ENCODE peak calls at places on chromosomes 11 and 22, in nine cellular contexts. A is tibial artery, O is fibroblast of lung, U is K562, F is choroid plexus epithelial cell, T is A549, J is fibroblast of mammary gland, C is neural progenitor cell, X is astrocyte of the spinal cord. Y is an unnamed sample.

GRCh38 chr11:101127699-101128570 is 1.7 kb downstream of the PGR start:
- DNase-seq in F (no peak), A (peak), X (no peak), J (no peak), O (no peak), U (peak), C (peak), T (no peak), Y (peak)

GRCh38 chr22:32233091-32233490 is 22.1 kb downstream of the SLC5A4 start:
- DNase-seq in O (no peak), T (no peak), C (no peak), A (no peak), U (no peak), J (no peak), X (no peak), F (no peak), Y (no peak)

GRCh38 chr11:62694455-62695167 is 5.3 kb upstream of the LRRN4CL start:
- DNase-seq in T (peak), C (peak), J (peak), F (peak), A (peak), U (peak), O (peak), X (peak), Y (no peak)

GRCh38 chr11:72738199-72739141 is 13.7 kb downstream of the ARAP1 start:
- DNase-seq in C (no peak), O (no peak), J (peak), A (no peak), F (no peak), X (no peak), U (peak), T (no peak), Y (no peak)

GRCh38 chr22:50621491-50621880 is 6.5 kb downstream of the ARSA start:
- DNase-seq in X (no peak), O (no peak), J (no peak), T (no peak), F (no peak), C (no peak), A (no peak), U (no peak), Y (no peak)

GRCh38 chr11:17298302-17298701 is 21.8 kb downstream of the NUCB2 start:
- DNase-seq in T (no peak), O (no peak), X (no peak), C (no peak), F (no peak), A (no peak), U (no peak), J (no peak), Y (no peak)

GRCh38 chr11:77517226-77517625 is 43.3 kb upstream of the PAK1 start:
- DNase-seq in F (no peak), A (no peak), X (peak), O (peak), J (no peak), U (no peak), T (no peak), C (no peak), Y (no peak)

GRCh38 chr11:46649180-46649738 is 31.9 kb downstream of the ATG13 start:
- DNase-seq in C (peak), J (peak), O (peak), U (no peak), A (peak), F (peak), X (peak), T (peak), Y (no peak)

GRCh38 chr22:19105867-19106802 is 16.1 kb downstream of the DGCR2 start:
- DNase-seq in F (no peak), O (no peak), T (no peak), X (no peak), A (no peak), U (peak), J (no peak), C (peak), Y (no peak)

GRCh38 chr22:30978304-30978962 is 9.4 kb downstream of the TUG1 start:
- DNase-seq in X (no peak), T (no peak), C (no peak), U (no peak), J (no peak), O (peak), A (no peak), F (no peak), Y (no peak)

GRCh38 chr11:113393501-113393985 is 6.0 kb downstream of the ANKK1 start:
- DNase-seq in F (no peak), X (no peak), C (no peak), U (no peak), J (no peak), T (no peak), A (no peak), O (no peak), Y (no peak)

GRCh38 chr11:65310215-65310614 is 4.5 kb upstream of the CDC42EP2 start:
- DNase-seq in U (no peak), X (peak), A (peak), O (peak), T (no peak), F (peak), J (no peak), C (peak), Y (no peak)

GRCh38 chr22:47022075-47022473 is 259.6 kb downstream of the TBC1D22A start:
- DNase-seq in T (no peak), C (no peak), X (no peak), F (no peak), J (no peak), O (no peak), A (no peak), U (no peak), Y (no peak)

GRCh38 chr11:87769626-87770025 is 405.6 kb downstream of the RAB38 start:
- DNase-seq in A (no peak), O (no peak), C (no peak), X (no peak), J (no peak), U (no peak), F (no peak), T (no peak), Y (no peak)

GRCh38 chr11:116112031-116112935 is 608.1 kb upstream of the CADM1 start:
- DNase-seq in X (no peak), A (no peak), T (no peak), O (no peak), F (no peak), C (no peak), U (no peak), J (no peak), Y (no peak)

GRCh38 chr11:33692013-33692504 is 8.6 kb downstream of the C11orf91 start:
- DNase-seq in O (peak), A (peak), T (peak), C (peak), J (peak), U (no peak), F (peak), X (peak), Y (no peak)

GRCh38 chr11:134535029-134536025 is 123.3 kb upstream of the B3GAT1 start:
- DNase-seq in F (no peak), A (no peak), O (no peak), C (no peak), X (no peak), U (no peak), T (no peak), J (no peak), Y (peak)

GRCh38 chr11:68542617-68543016 is 82.1 kb downstream of the PPP6R3 start:
- DNase-seq in X (peak), F (peak), A (no peak), O (peak), U (no peak), C (no peak), T (no peak), J (peak), Y (no peak)

GRCh38 chr11:2301631-2302272 is at the start of the genes C11orf21 and TSPAN32:
- DNase-seq in U (peak), J (no peak), T (no peak), X (peak), F (peak), C (no peak), A (no peak), O (peak), Y (no peak)

GRCh38 chr11:100546714-100547113 is 140.4 kb upstream of the ARHGAP42 start:
- DNase-seq in T (peak), C (no peak), U (no peak), A (no peak), O (peak), J (peak), X (peak), F (peak), Y (no peak)

GRCh38 chr11:78350646-78351165 is 66.9 kb downstream of the GAB2 start:
- DNase-seq in O (peak), U (no peak), F (peak), C (peak), T (no peak), X (peak), A (no peak), J (peak), Y (no peak)

GRCh38 chr11:46270707-46271106 is 6.8 kb upstream of the CREB3L1 start:
- DNase-seq in A (no peak), X (no peak), C (no peak), T (no peak), J (no peak), F (no peak), U (no peak), O (no peak), Y (no peak)

GRCh38 chr22:41917906-41918791 is 3.3 kb upstream of the SHISA8 start:
- DNase-seq in J (peak), A (peak), O (peak), C (no peak), U (no peak), X (peak), F (peak), T (peak), Y (no peak)

GRCh38 chr11:115920087-115920461 is 415.9 kb upstream of the CADM1 start:
- DNase-seq in X (peak), F (no peak), U (no peak), A (no peak), T (no peak), O (peak), J (no peak), C (no peak), Y (no peak)

GRCh38 chr11:2724653-2725366 is 25.0 kb upstream of the KCNQ1OT1 start:
- DNase-seq in A (no peak), J (peak), F (peak), C (no peak), X (no peak), O (peak), U (no peak), T (no peak), Y (no peak)

GRCh38 chr22:38554281-38554680 is 15.7 kb downstream of the DMC1 start:
- DNase-seq in F (no peak), C (no peak), O (peak), A (no peak), J (peak), T (no peak), U (no peak), X (peak), Y (no peak)

GRCh38 chr11:14125529-14125928 is 163.0 kb downstream of the SPON1 start:
- DNase-seq in T (no peak), F (no peak), J (no peak), C (no peak), A (no peak), U (no peak), O (no peak), X (no peak), Y (no peak)

GRCh38 chr11:10392680-10393079 is 62.4 kb upstream of the AMPD3 start:
- DNase-seq in X (peak), A (no peak), T (no peak), F (no peak), U (no peak), J (peak), C (no peak), O (peak), Y (no peak)

GRCh38 chr11:86523738-86524602 is 148.4 kb downstream of the ME3 start:
- DNase-seq in C (no peak), X (peak), T (peak), J (peak), F (peak), A (peak), U (peak), O (peak), Y (no peak)

GRCh38 chr11:116202922-116203321 is 569.9 kb downstream of the BUD13 start:
- DNase-seq in O (no peak), T (no peak), F (no peak), X (no peak), A (no peak), U (no peak), C (no peak), J (no peak), Y (no peak)

GRCh38 chr22:47862394-47862793 is 1099.9 kb downstream of the TBC1D22A start:
- DNase-seq in X (no peak), J (no peak), A (no peak), F (no peak), U (no peak), T (no peak), O (no peak), C (no peak), Y (no peak)

GRCh38 chr22:36860821-36861659 is at the start of gene NCF4:
- DNase-seq in T (no peak), O (no peak), A (peak), C (no peak), X (no peak), J (no peak), U (no peak), F (no peak), Y (no peak)

GRCh38 chr22:23061471-23062280 is 8.6 kb upstream of the GNAZ start:
- DNase-seq in X (no peak), F (no peak), U (no peak), T (no peak), O (no peak), A (peak), C (no peak), J (no peak), Y (peak)

GRCh38 chr11:7612661-7613393 is 60.5 kb downstream of the CYB5R2 start:
- DNase-seq in F (peak), J (no peak), C (peak), O (peak), U (no peak), T (no peak), A (no peak), X (no peak), Y (no peak)

GRCh38 chr11:117437791-117438130 is 110.1 kb downstream of the CEP164 start:
- DNase-seq in J (no peak), C (no peak), U (no peak), O (no peak), T (no peak), F (no peak), X (no peak), A (no peak), Y (no peak)

GRCh38 chr11:98536023-98536422 is 484.7 kb upstream of the CNTN5 start:
- DNase-seq in O (no peak), T (no peak), X (no peak), U (no peak), J (no peak), C (no peak), A (no peak), F (no peak), Y (no peak)

GRCh38 chr11:2825261-2825885 is 60.2 kb downstream of the CDKN1C start:
- DNase-seq in U (no peak), J (peak), A (peak), C (no peak), F (peak), T (no peak), O (peak), X (peak), Y (no peak)

GRCh38 chr11:19819148-19819547 is 106.5 kb downstream of the NAV2 start:
- DNase-seq in T (no peak), U (no peak), X (no peak), J (no peak), O (no peak), C (no peak), F (no peak), A (no peak), Y (no peak)

GRCh38 chr11:57639321-57640067 is 10.2 kb downstream of the YPEL4 start:
- DNase-seq in X (peak), A (no peak), C (peak), J (peak), F (peak), U (no peak), T (peak), O (peak), Y (peak)

GRCh38 chr11:57638811-57639320 is 10.8 kb downstream of the YPEL4 start:
- DNase-seq in U (no peak), C (peak), J (peak), O (no peak), F (no peak), T (no peak), A (no peak), X (no peak), Y (no peak)

GRCh38 chr11:57641426-57641825 is 8.3 kb downstream of the YPEL4 start:
- DNase-seq in F (peak), X (peak), O (peak), U (peak), J (peak), T (peak), C (peak), A (no peak), Y (no peak)

GRCh38 chr11:57640068-57640800 is 9.5 kb downstream of the YPEL4 start:
- DNase-seq in J (no peak), T (no peak), X (no peak), O (no peak), F (no peak), C (no peak), U (no peak), A (no peak), Y (no peak)

DNA sequence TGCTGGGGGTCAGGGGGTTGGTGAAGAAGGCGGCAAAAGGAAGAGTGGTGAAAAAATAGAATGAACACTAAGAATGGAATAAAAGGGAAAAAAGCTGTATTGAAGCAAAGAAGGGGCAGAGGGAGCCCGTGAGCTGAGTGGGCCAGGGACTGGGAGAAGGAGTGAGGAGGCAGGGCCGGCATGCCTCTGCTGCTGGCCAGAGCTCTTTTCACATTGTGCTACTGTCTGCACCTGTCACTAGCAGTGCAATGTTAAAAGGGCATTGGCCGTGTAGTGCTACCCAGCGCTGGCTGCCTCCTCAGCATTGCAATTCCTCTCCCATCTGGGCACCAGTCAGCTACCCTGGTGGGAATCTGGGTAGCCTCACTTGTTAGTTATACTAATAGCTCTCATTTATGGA is 8.7 kb downstream of the YPEL4 start:
- DNase-seq in X (no peak), U (peak), O (no peak), F (peak), C (peak), A (no peak), J (peak), T (peak), Y (no peak)
- TF ChIP-seq CTCF in X (peak), U (peak), O (peak), F (peak), C (peak), A (no peak), J (peak), T (no peak), Y (peak)

GRCh38 chr11:92340839-92341238 is 116.2 kb downstream of the FAT3 start:
- DNase-seq in A (no peak), F (peak), O (no peak), J (peak), U (peak), T (peak), X (peak), C (peak), Y (no peak)
- TF ChIP-seq CTCF in A (no peak), F (peak), O (peak), J (peak), U (peak), T (peak), X (peak), C (peak), Y (peak)

GRCh38 chr11:119415517-119415916 is 7.5 kb downstream of the THY1 start:
- DNase-seq in C (no peak), J (no peak), A (no peak), F (no peak), T (no peak), U (no peak), X (no peak), O (no peak), Y (no peak)
- TF ChIP-seq CTCF in C (no peak), J (no peak), A (no peak), F (no peak), T (no peak), U (no peak), X (no peak), O (no peak), Y (no peak)

GRCh38 chr11:90391756-90392155 is 168.9 kb upstream of the CHORDC1 start:
- DNase-seq in X (no peak), F (no peak), J (no peak), A (no peak), T (no peak), U (no peak), C (no peak), O (no peak), Y (no peak)

GRCh38 chr11:90392692-90393091 is 169.8 kb upstream of the CHORDC1 start:
- DNase-seq in A (no peak), T (no peak), J (no peak), C (no peak), X (no peak), F (no peak), U (no peak), O (no peak), Y (no peak)
- TF ChIP-seq CTCF in A (no peak), T (no peak), J (no peak), C (no peak), X (no peak), F (no peak), U (no peak), O (no peak), Y (peak)

Y was measured in type B pancreatic cell.